ENCODE peak calls at places on chromosomes 4 and X, in seven cellular contexts. One of them, this sample, is unnamed.

GRCh38 chr4:4860803-4861591 is 1.5 kb downstream of the MSX1 start:
- DNase-seq in iPS-NIHi11: no peak
- DNase-seq in stomach: no peak
- DNase-seq in anterior cingulate cortex: no peak
- DNase-seq in naive thymus-derived CD8-positive, alpha-beta T cell: no peak
- DNase-seq in NCI-H1436: no peak
- DNase-seq in gastrocnemius medialis: no peak
- DNase-seq in this sample: no peak

GRCh38 chrX:155997436-155997835 is at the start of gene IL9R:
- DNase-seq in NCI-H1436: no peak
- DNase-seq in naive thymus-derived CD8-positive, alpha-beta T cell: peak
- DNase-seq in anterior cingulate cortex: no peak
- DNase-seq in stomach: no peak
- DNase-seq in gastrocnemius medialis: no peak
- DNase-seq in iPS-NIHi11: no peak
- DNase-seq in this sample: no peak

GRCh38 chr4:122224348-122224747 is 72.2 kb downstream of the BLTP1 start:
- DNase-seq in gastrocnemius medialis: no peak
- DNase-seq in stomach: no peak
- DNase-seq in naive thymus-derived CD8-positive, alpha-beta T cell: no peak
- DNase-seq in anterior cingulate cortex: no peak
- DNase-seq in iPS-NIHi11: peak
- DNase-seq in NCI-H1436: no peak
- DNase-seq in this sample: no peak

GRCh38 chr4:188780686-188781085 is 641.4 kb downstream of the TRIML1 start:
- DNase-seq in stomach: no peak
- DNase-seq in anterior cingulate cortex: no peak
- DNase-seq in iPS-NIHi11: no peak
- DNase-seq in NCI-H1436: no peak
- DNase-seq in naive thymus-derived CD8-positive, alpha-beta T cell: no peak
- DNase-seq in gastrocnemius medialis: no peak
- DNase-seq in this sample: no peak

GRCh38 chr4:79831119-79831528 is 241.9 kb downstream of the ANTXR2 start:
- DNase-seq in anterior cingulate cortex: no peak
- DNase-seq in naive thymus-derived CD8-positive, alpha-beta T cell: no peak
- DNase-seq in NCI-H1436: no peak
- DNase-seq in iPS-NIHi11: no peak
- DNase-seq in stomach: no peak
- DNase-seq in gastrocnemius medialis: no peak
- DNase-seq in this sample: no peak

GRCh38 chr4:91330555-91331137 is 973.1 kb upstream of the GRID2 start:
- DNase-seq in stomach: no peak
- DNase-seq in iPS-NIHi11: no peak
- DNase-seq in naive thymus-derived CD8-positive, alpha-beta T cell: no peak
- DNase-seq in anterior cingulate cortex: no peak
- DNase-seq in gastrocnemius medialis: no peak
- DNase-seq in NCI-H1436: no peak
- DNase-seq in this sample: no peak

GRCh38 chrX:154490021-154490413 is 412 bp downstream of the SLC10A3 start:
- DNase-seq in gastrocnemius medialis: peak
- DNase-seq in NCI-H1436: no peak
- DNase-seq in anterior cingulate cortex: no peak
- DNase-seq in stomach: no peak
- DNase-seq in naive thymus-derived CD8-positive, alpha-beta T cell: no peak
- DNase-seq in iPS-NIHi11: no peak
- DNase-seq in this sample: no peak

GRCh38 chr4:152990471-152991131 is 54.5 kb downstream of the FHDC1 start:
- DNase-seq in NCI-H1436: no peak
- DNase-seq in anterior cingulate cortex: no peak
- DNase-seq in iPS-NIHi11: no peak
- DNase-seq in gastrocnemius medialis: no peak
- DNase-seq in stomach: no peak
- DNase-seq in naive thymus-derived CD8-positive, alpha-beta T cell: no peak
- DNase-seq in this sample: no peak

GRCh38 chrX:44415639-44416386 is 72.3 kb upstream of the EFHC2 start:
- DNase-seq in naive thymus-derived CD8-positive, alpha-beta T cell: no peak
- DNase-seq in anterior cingulate cortex: no peak
- DNase-seq in stomach: peak
- DNase-seq in gastrocnemius medialis: no peak
- DNase-seq in iPS-NIHi11: no peak
- DNase-seq in NCI-H1436: no peak
- DNase-seq in this sample: no peak

GRCh38 chr4:25113915-25114904 is 46.0 kb downstream of the SEPSECS start:
- DNase-seq in gastrocnemius medialis: no peak
- DNase-seq in iPS-NIHi11: no peak
- DNase-seq in anterior cingulate cortex: no peak
- DNase-seq in NCI-H1436: no peak
- DNase-seq in stomach: no peak
- DNase-seq in naive thymus-derived CD8-positive, alpha-beta T cell: no peak
- DNase-seq in this sample: no peak

GRCh38 chr4:156173937-156174336 is 220.3 kb upstream of the CTSO start:
- DNase-seq in anterior cingulate cortex: no peak
- DNase-seq in iPS-NIHi11: no peak
- DNase-seq in naive thymus-derived CD8-positive, alpha-beta T cell: no peak
- DNase-seq in NCI-H1436: no peak
- DNase-seq in gastrocnemius medialis: no peak
- DNase-seq in stomach: no peak
- DNase-seq in this sample: no peak

GRCh38 chrX:96004386-96004785 is 680.3 kb upstream of the DIAPH2 start:
- DNase-seq in stomach: no peak
- DNase-seq in naive thymus-derived CD8-positive, alpha-beta T cell: no peak
- DNase-seq in gastrocnemius medialis: no peak
- DNase-seq in NCI-H1436: no peak
- DNase-seq in iPS-NIHi11: no peak
- DNase-seq in anterior cingulate cortex: no peak
- DNase-seq in this sample: peak

GRCh38 chr4:107666134-107666533 is 53.9 kb downstream of the PAPSS1 start:
- DNase-seq in iPS-NIHi11: no peak
- DNase-seq in stomach: no peak
- DNase-seq in anterior cingulate cortex: no peak
- DNase-seq in naive thymus-derived CD8-positive, alpha-beta T cell: no peak
- DNase-seq in NCI-H1436: no peak
- DNase-seq in gastrocnemius medialis: no peak
- DNase-seq in this sample: no peak

GRCh38 chr4:35105486-35105885 is 1138.8 kb downstream of the ARAP2 start:
- DNase-seq in stomach: no peak
- DNase-seq in iPS-NIHi11: peak
- DNase-seq in naive thymus-derived CD8-positive, alpha-beta T cell: no peak
- DNase-seq in anterior cingulate cortex: no peak
- DNase-seq in gastrocnemius medialis: no peak
- DNase-seq in NCI-H1436: peak
- DNase-seq in this sample: no peak

GRCh38 chrX:110089656-110090404 is 86.9 kb downstream of the TMEM164 start:
- DNase-seq in gastrocnemius medialis: no peak
- DNase-seq in stomach: peak
- DNase-seq in naive thymus-derived CD8-positive, alpha-beta T cell: no peak
- DNase-seq in anterior cingulate cortex: no peak
- DNase-seq in NCI-H1436: no peak
- DNase-seq in iPS-NIHi11: no peak
- DNase-seq in this sample: no peak

GRCh38 chr4:1992468-1993168 is 16.2 kb downstream of the NELFA start:
- DNase-seq in NCI-H1436: no peak
- DNase-seq in iPS-NIHi11: peak
- DNase-seq in naive thymus-derived CD8-positive, alpha-beta T cell: no peak
- DNase-seq in gastrocnemius medialis: peak
- DNase-seq in stomach: no peak
- DNase-seq in anterior cingulate cortex: no peak
- DNase-seq in this sample: no peak

GRCh38 chr4:13849778-13850177 is 222.3 kb upstream of the BOD1L1 start:
- DNase-seq in gastrocnemius medialis: no peak
- DNase-seq in naive thymus-derived CD8-positive, alpha-beta T cell: no peak
- DNase-seq in anterior cingulate cortex: no peak
- DNase-seq in iPS-NIHi11: no peak
- DNase-seq in NCI-H1436: no peak
- DNase-seq in stomach: no peak
- DNase-seq in this sample: no peak

GRCh38 chr4:3515646-3516045 is 16.6 kb downstream of the LRPAP1 start:
- DNase-seq in anterior cingulate cortex: no peak
- DNase-seq in gastrocnemius medialis: no peak
- DNase-seq in naive thymus-derived CD8-positive, alpha-beta T cell: no peak
- DNase-seq in NCI-H1436: no peak
- DNase-seq in stomach: no peak
- DNase-seq in iPS-NIHi11: no peak
- DNase-seq in this sample: no peak

GRCh38 chrX:1450381-1451161 is 2.1 kb downstream of the ASMTL start:
- DNase-seq in NCI-H1436: no peak
- DNase-seq in stomach: no peak
- DNase-seq in iPS-NIHi11: no peak
- DNase-seq in gastrocnemius medialis: peak
- DNase-seq in anterior cingulate cortex: no peak
- DNase-seq in naive thymus-derived CD8-positive, alpha-beta T cell: no peak
- DNase-seq in this sample: no peak

GRCh38 chr4:141905751-141906150 is 269.4 kb downstream of the IL15 start:
- DNase-seq in gastrocnemius medialis: no peak
- DNase-seq in naive thymus-derived CD8-positive, alpha-beta T cell: no peak
- DNase-seq in stomach: no peak
- DNase-seq in NCI-H1436: no peak
- DNase-seq in anterior cingulate cortex: no peak
- DNase-seq in iPS-NIHi11: no peak
- DNase-seq in this sample: no peak

GRCh38 chr4:5885733-5886132 is 7.2 kb downstream of the CRMP1 start:
- DNase-seq in iPS-NIHi11: no peak
- DNase-seq in NCI-H1436: no peak
- DNase-seq in gastrocnemius medialis: no peak
- DNase-seq in stomach: no peak
- DNase-seq in naive thymus-derived CD8-positive, alpha-beta T cell: no peak
- DNase-seq in anterior cingulate cortex: no peak
- DNase-seq in this sample: no peak

GRCh38 chr4:56656346-56656643 is 24.8 kb downstream of the HOPX start:
- DNase-seq in iPS-NIHi11: peak
- DNase-seq in anterior cingulate cortex: peak
- DNase-seq in stomach: peak
- DNase-seq in gastrocnemius medialis: peak
- DNase-seq in naive thymus-derived CD8-positive, alpha-beta T cell: no peak
- DNase-seq in NCI-H1436: no peak
- DNase-seq in this sample: no peak

GRCh38 chr4:151169223-151169622 is 69.8 kb downstream of the RPS3A start:
- DNase-seq in gastrocnemius medialis: peak
- DNase-seq in iPS-NIHi11: peak
- DNase-seq in stomach: peak
- DNase-seq in naive thymus-derived CD8-positive, alpha-beta T cell: no peak
- DNase-seq in NCI-H1436: no peak
- DNase-seq in anterior cingulate cortex: peak
- DNase-seq in this sample: peak

GRCh38 chr4:119221412-119221811 is 8.9 kb downstream of the USP53 start:
- DNase-seq in NCI-H1436: no peak
- DNase-seq in naive thymus-derived CD8-positive, alpha-beta T cell: no peak
- DNase-seq in iPS-NIHi11: no peak
- DNase-seq in anterior cingulate cortex: no peak
- DNase-seq in gastrocnemius medialis: no peak
- DNase-seq in stomach: no peak
- DNase-seq in this sample: no peak

GRCh38 chrX:104343408-104344129 is 88.8 kb upstream of the ESX1 start:
- DNase-seq in NCI-H1436: peak
- DNase-seq in gastrocnemius medialis: no peak
- DNase-seq in anterior cingulate cortex: no peak
- DNase-seq in iPS-NIHi11: peak
- DNase-seq in stomach: peak
- DNase-seq in naive thymus-derived CD8-positive, alpha-beta T cell: no peak
- DNase-seq in this sample: peak